ENCODE peak calls at places on chromosomes 2 and 18, in five cellular contexts. B, X, T, H and L are unnamed samples.

GRCh38 chr2:231687133-231687852 is 21.0 kb upstream of the PTMA start:
- DNase-seq in T (peak), H (no peak), X (peak), B (peak), L (peak)

GRCh38 chr2:48781366-48781765 is 25.8 kb upstream of the LHCGR start:
- DNase-seq in H (no peak), T (no peak), B (no peak), X (no peak), L (no peak)

GRCh38 chr18:71168576-71169145 is 879.8 kb downstream of the SOCS6 start:
- DNase-seq in H (no peak), T (no peak), B (no peak), X (no peak), L (no peak)

GRCh38 chr2:216636570-216637450 is 3.6 kb downstream of the IGFBP2 start:
- DNase-seq in T (peak), X (peak), B (peak), H (no peak), L (peak)

GRCh38 chr2:156057647-156058046 is 274.9 kb downstream of the NR4A2 start:
- DNase-seq in B (no peak), X (no peak), H (no peak), T (no peak), L (no peak)

GRCh38 chr2:7057865-7058400 is 140.7 kb downstream of the RNF144A start:
- DNase-seq in H (peak), B (no peak), X (no peak), T (no peak), L (peak)

GRCh38 chr2:216765810-216766259 is 70.5 kb upstream of the IGFBP5 start:
- DNase-seq in T (no peak), H (no peak), X (peak), B (peak), L (no peak)

GRCh38 chr2:203743441-203743932 is 37.0 kb downstream of the CD28 start:
- DNase-seq in X (no peak), H (no peak), T (no peak), B (no peak), L (no peak)

GRCh38 chr2:134206573-134206972 is 47.3 kb upstream of the MGAT5 start:
- DNase-seq in T (no peak), H (no peak), B (no peak), X (no peak), L (no peak)

GRCh38 chr2:112626604-112627059 is 19.1 kb upstream of the SLC20A1 start:
- DNase-seq in H (no peak), B (peak), X (peak), T (peak), L (peak)

GRCh38 chr2:98561018-98561417 is 47.3 kb downstream of the COA5 start:
- DNase-seq in H (no peak), T (no peak), B (no peak), X (no peak), L (no peak)

GRCh38 chr2:55804535-55804934 is 110.9 kb upstream of the PNPT1 start:
- DNase-seq in B (no peak), T (no peak), X (no peak), H (no peak), L (no peak)

GRCh38 chr2:10885479-10885863 is 26.3 kb upstream of the KCNF1 start:
- DNase-seq in B (no peak), X (no peak), T (no peak), H (no peak), L (no peak)
- TF ChIP-seq POLR2A in B (no peak), X (no peak), T (no peak), H (no peak), L (no peak)

GRCh38 chr18:12691021-12691420 is 11.5 kb downstream of the CEP76 start:
- DNase-seq in X (no peak), H (no peak), B (no peak), T (no peak), L (no peak)

GRCh38 chr18:12689256-12689655 is 13.3 kb downstream of the CEP76 start:
- DNase-seq in H (no peak), T (no peak), B (no peak), X (no peak), L (no peak)

DNA sequence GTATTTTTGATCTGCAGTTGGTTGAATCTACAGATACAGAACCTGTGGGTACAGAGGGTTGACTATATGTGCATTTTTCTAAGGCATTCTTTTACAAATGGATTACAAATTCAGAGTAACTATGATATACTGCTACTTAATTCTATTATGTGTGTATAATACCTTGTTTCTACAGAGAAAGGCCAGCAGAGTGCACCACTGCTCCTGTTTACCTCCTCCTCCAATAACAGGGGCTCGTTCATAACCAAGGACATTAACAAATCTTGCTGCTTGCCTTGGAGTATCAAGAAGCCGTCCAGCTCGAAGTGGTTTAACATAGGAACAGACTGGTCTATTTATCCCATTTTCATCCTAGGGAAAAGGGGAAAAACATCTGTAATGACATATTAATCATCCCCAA is 16.4 kb downstream of the CEP76 start:
- DNase-seq in B (no peak), H (no peak), X (peak), T (no peak), L (peak)
- TF ChIP-seq CTCF in B (peak), H (no peak), X (peak), T (peak), L (peak)

GRCh38 chr2:31268344-31268743 is 34.4 kb downstream of the EHD3 start:
- DNase-seq in H (no peak), B (no peak), X (no peak), T (no peak), L (no peak)

GRCh38 chr2:31270871-31271270 is 36.9 kb downstream of the EHD3 start:
- DNase-seq in B (no peak), T (no peak), H (no peak), X (no peak), L (no peak)

GRCh38 chr2:31270136-31270535 is 36.2 kb downstream of the EHD3 start:
- DNase-seq in X (no peak), H (no peak), T (no peak), B (no peak), L (no peak)

GRCh38 chr2:31267437-31268120 is 33.6 kb downstream of the EHD3 start:
- DNase-seq in T (no peak), H (no peak), X (no peak), B (no peak), L (no peak)

DNA sequence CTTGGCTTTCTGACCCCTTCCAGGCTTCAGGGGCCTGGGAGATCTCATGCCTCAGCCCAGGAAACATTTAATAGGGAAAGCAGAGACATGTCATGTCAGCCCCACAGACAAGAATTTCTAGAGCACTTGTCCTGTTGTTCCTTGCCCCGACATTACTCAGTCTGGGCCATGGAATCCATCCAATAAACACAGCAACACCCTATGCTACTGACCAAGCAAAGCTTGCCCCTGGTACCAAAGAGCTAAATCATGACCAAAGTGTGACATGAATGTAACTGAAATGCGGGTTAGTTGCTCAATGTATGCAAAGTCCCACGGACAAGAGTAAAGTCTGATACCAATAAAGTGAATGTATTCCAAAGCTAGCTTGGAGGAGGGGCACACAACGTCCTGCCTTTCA is 35.1 kb downstream of the EHD3 start:
- DNase-seq in H (no peak), B (no peak), X (no peak), T (no peak), L (no peak)
- TF ChIP-seq MYC in H (no peak), B (no peak), X (no peak), T (no peak), L (no peak)

GRCh38 chr2:150097891-150098595 is 389.4 kb downstream of the RND3 start:
- DNase-seq in X (no peak), T (no peak), B (no peak), H (no peak), L (no peak)
- TF ChIP-seq POLR2A in X (no peak), T (no peak), B (no peak), H (no peak), L (no peak)

GRCh38 chr18:13003466-13003896 is 12.3 kb downstream of the CEP192 start:
- DNase-seq in T (peak), B (peak), X (peak), H (no peak), L (peak)
- TF ChIP-seq CTCF in T (peak), B (peak), X (peak), H (peak), L (peak)